ENCODE peak calls at places on chromosomes 7 and 10, in five cellular contexts. One of them, this sample, is unnamed.

GRCh38 chr7:47933229-47933628 is 15.0 kb downstream of the PKD1L1 start:
- DNase-seq in A549: no peak
- DNase-seq in right atrium auricular region: no peak
- DNase-seq in NCI-H1092: no peak
- DNase-seq in AG08395: no peak
- DNase-seq in this sample: no peak

GRCh38 chr10:114346176-114347031 is 57.9 kb downstream of the AFAP1L2 start:
- DNase-seq in A549: no peak
- DNase-seq in right atrium auricular region: no peak
- DNase-seq in AG08395: no peak
- DNase-seq in NCI-H1092: no peak
- DNase-seq in this sample: peak; percentile 37

GRCh38 chr7:142413280-142414000 is 155.6 kb upstream of the PRSS58 start:
- DNase-seq in right atrium auricular region: no peak
- DNase-seq in AG08395: no peak
- DNase-seq in NCI-H1092: no peak
- DNase-seq in A549: no peak
- DNase-seq in this sample: no peak

GRCh38 chr7:139842414-139843210 is 13.5 kb downstream of the TBXAS1 start:
- DNase-seq in AG08395: no peak
- DNase-seq in right atrium auricular region: no peak
- DNase-seq in A549: no peak
- DNase-seq in NCI-H1092: no peak
- DNase-seq in this sample: no peak

GRCh38 chr10:80204801-80205477 is 398 bp downstream of the ANXA11 start:
- DNase-seq in A549: no peak
- DNase-seq in right atrium auricular region: no peak
- DNase-seq in NCI-H1092: no peak
- DNase-seq in AG08395: no peak
- DNase-seq in this sample: peak; percentile 12

GRCh38 chr7:28813238-28813962 is 144.7 kb downstream of the TRIL start:
- DNase-seq in AG08395: no peak
- DNase-seq in NCI-H1092: peak; percentile 76
- DNase-seq in A549: no peak
- DNase-seq in right atrium auricular region: no peak
- DNase-seq in this sample: peak; percentile 50

GRCh38 chr10:110993024-110993693 is 73.8 kb downstream of the SHOC2 start:
- DNase-seq in right atrium auricular region: no peak
- DNase-seq in NCI-H1092: no peak
- DNase-seq in AG08395: peak; percentile 83
- DNase-seq in A549: no peak
- DNase-seq in this sample: no peak

GRCh38 chr7:35725280-35725680 is 30.3 kb upstream of the HERPUD2 start:
- DNase-seq in A549: no peak
- DNase-seq in AG08395: no peak
- DNase-seq in NCI-H1092: no peak
- DNase-seq in right atrium auricular region: no peak
- DNase-seq in this sample: no peak

GRCh38 chr10:71998840-71999194 is 34.6 kb downstream of the CHST3 start:
- DNase-seq in AG08395: peak; percentile 90
- DNase-seq in right atrium auricular region: peak; percentile 87
- DNase-seq in NCI-H1092: no peak
- DNase-seq in A549: peak; percentile 60
- DNase-seq in this sample: no peak

GRCh38 chr7:108456845-108457540 is 757 bp upstream of the NRCAM start:
- DNase-seq in AG08395: no peak
- DNase-seq in NCI-H1092: no peak
- DNase-seq in right atrium auricular region: no peak
- DNase-seq in A549: no peak
- DNase-seq in this sample: no peak

GRCh38 chr10:24642921-24643678 is 80.6 kb downstream of the ARHGAP21 start:
- DNase-seq in right atrium auricular region: no peak
- DNase-seq in A549: peak; percentile 82
- DNase-seq in AG08395: peak; percentile 82
- DNase-seq in NCI-H1092: peak; percentile 29
- DNase-seq in this sample: peak; percentile 38

GRCh38 chr7:106065560-106066500 is 46.3 kb downstream of the SYPL1 start:
- DNase-seq in AG08395: no peak
- DNase-seq in NCI-H1092: no peak
- DNase-seq in right atrium auricular region: no peak
- DNase-seq in A549: no peak
- DNase-seq in this sample: no peak

GRCh38 chr7:12422449-12423320 is 19.0 kb upstream of the VWDE start:
- DNase-seq in AG08395: no peak
- DNase-seq in NCI-H1092: no peak
- DNase-seq in A549: peak; percentile 6
- DNase-seq in right atrium auricular region: no peak
- DNase-seq in this sample: no peak

GRCh38 chr7:1385086-1385808 is 74.0 kb downstream of the MICALL2 start:
- DNase-seq in NCI-H1092: no peak
- DNase-seq in AG08395: no peak
- DNase-seq in A549: no peak
- DNase-seq in right atrium auricular region: no peak
- DNase-seq in this sample: no peak

GRCh38 chr7:66696774-66697191 is 43.8 kb upstream of the RABGEF1 start:
- DNase-seq in AG08395: peak; percentile 52
- DNase-seq in NCI-H1092: no peak
- DNase-seq in right atrium auricular region: no peak
- DNase-seq in A549: peak; percentile 28
- DNase-seq in this sample: peak; percentile 38

GRCh38 chr10:71218046-71218832 is 5.9 kb downstream of the UNC5B start:
- DNase-seq in AG08395: peak; percentile 46
- DNase-seq in A549: peak; percentile 36
- DNase-seq in NCI-H1092: no peak
- DNase-seq in right atrium auricular region: peak; percentile 59
- DNase-seq in this sample: no peak

GRCh38 chr10:132608511-132609195 is 71.1 kb downstream of the INPP5A start:
- DNase-seq in AG08395: no peak
- DNase-seq in NCI-H1092: no peak
- DNase-seq in A549: no peak
- DNase-seq in right atrium auricular region: no peak
- DNase-seq in this sample: no peak

GRCh38 chr10:98376485-98376884 is 38.5 kb downstream of the PYROXD2 start:
- DNase-seq in NCI-H1092: no peak
- DNase-seq in AG08395: no peak
- DNase-seq in right atrium auricular region: no peak
- DNase-seq in A549: no peak
- DNase-seq in this sample: no peak

GRCh38 chr10:68224810-68225209 is 7.1 kb downstream of the ATOH7 start:
- DNase-seq in right atrium auricular region: no peak
- DNase-seq in AG08395: no peak
- DNase-seq in NCI-H1092: no peak
- DNase-seq in A549: no peak
- DNase-seq in this sample: no peak

GRCh38 chr7:135620980-135621850 is 41.1 kb upstream of the STMP1 start:
- DNase-seq in right atrium auricular region: peak; percentile 64
- DNase-seq in AG08395: peak; percentile 76
- DNase-seq in NCI-H1092: peak; percentile 63
- DNase-seq in A549: peak; percentile 75
- DNase-seq in this sample: peak; percentile 65

GRCh38 chr7:105139381-105139780 is 125.4 kb downstream of the KMT2E start:
- DNase-seq in right atrium auricular region: no peak
- DNase-seq in NCI-H1092: no peak
- DNase-seq in A549: no peak
- DNase-seq in AG08395: no peak
- DNase-seq in this sample: no peak

GRCh38 chr10:127462643-127463295 is 86.3 kb upstream of the NPS start:
- DNase-seq in right atrium auricular region: peak; percentile 18
- DNase-seq in A549: no peak
- DNase-seq in NCI-H1092: peak; percentile 25
- DNase-seq in AG08395: no peak
- DNase-seq in this sample: peak; percentile 53